ENCODE peak calls at places on chromosomes 12 and 14, in four cellular contexts. One of them, this sample, is unnamed.

GRCh38 chr14:69005432-69006148 is 26.5 kb upstream of the ACTN1 start:
- DNase-seq in K562: no peak
- DNase-seq in tibial nerve: peak
- DNase-seq in A549: peak
- DNase-seq in this sample: peak

GRCh38 chr12:60693019-60693626 is 1097.3 kb downstream of the SLC16A7 start:
- DNase-seq in K562: no peak
- DNase-seq in tibial nerve: no peak
- DNase-seq in A549: no peak
- DNase-seq in this sample: no peak

GRCh38 chr12:2988494-2988893 is 29.3 kb downstream of the TEAD4 start:
- DNase-seq in K562: no peak
- DNase-seq in tibial nerve: no peak
- DNase-seq in A549: no peak
- DNase-seq in this sample: no peak

GRCh38 chr12:120224304-120225199 is 23.6 kb upstream of the RPLP0 start:
- DNase-seq in K562: no peak
- DNase-seq in tibial nerve: no peak
- DNase-seq in A549: no peak
- DNase-seq in this sample: no peak

GRCh38 chr12:28879379-28879778 is 269.7 kb upstream of the FAR2 start:
- DNase-seq in K562: no peak
- DNase-seq in tibial nerve: no peak
- DNase-seq in A549: no peak
- DNase-seq in this sample: no peak

GRCh38 chr12:98823012-98823411 is 177.9 kb downstream of the APAF1 start:
- DNase-seq in K562: no peak
- DNase-seq in tibial nerve: no peak
- DNase-seq in A549: no peak
- DNase-seq in this sample: no peak

GRCh38 chr14:87687338-87687876 is 305.6 kb downstream of the GALC start:
- DNase-seq in K562: no peak
- DNase-seq in tibial nerve: no peak
- DNase-seq in A549: no peak
- DNase-seq in this sample: no peak

GRCh38 chr12:80946591-80946990 is 8.9 kb upstream of the LIN7A start:
- DNase-seq in K562: no peak
- DNase-seq in tibial nerve: no peak
- DNase-seq in A549: no peak
- DNase-seq in this sample: no peak

GRCh38 chr12:16350682-16351081 is 3.2 kb downstream of the MGST1 start:
- DNase-seq in K562: no peak
- DNase-seq in tibial nerve: peak
- DNase-seq in A549: peak
- DNase-seq in this sample: peak

GRCh38 chr14:101558739-101559240 is 2.5 kb upstream of the DIO3 start:
- DNase-seq in K562: no peak
- DNase-seq in tibial nerve: no peak
- DNase-seq in A549: no peak
- DNase-seq in this sample: no peak

GRCh38 chr14:101559250-101559623 is 2.1 kb upstream of the DIO3 start:
- DNase-seq in K562: no peak
- DNase-seq in tibial nerve: no peak
- DNase-seq in A549: no peak
- DNase-seq in this sample: no peak

GRCh38 chr14:101560534-101561113 is 671 bp upstream of the DIO3 start:
- DNase-seq in K562: no peak
- DNase-seq in tibial nerve: no peak
- DNase-seq in A549: no peak
- DNase-seq in this sample: no peak

GRCh38 chr14:101561145-101561896 is at the start of gene DIO3:
- DNase-seq in K562: no peak
- DNase-seq in tibial nerve: peak
- DNase-seq in A549: no peak
- DNase-seq in this sample: no peak

DNA sequence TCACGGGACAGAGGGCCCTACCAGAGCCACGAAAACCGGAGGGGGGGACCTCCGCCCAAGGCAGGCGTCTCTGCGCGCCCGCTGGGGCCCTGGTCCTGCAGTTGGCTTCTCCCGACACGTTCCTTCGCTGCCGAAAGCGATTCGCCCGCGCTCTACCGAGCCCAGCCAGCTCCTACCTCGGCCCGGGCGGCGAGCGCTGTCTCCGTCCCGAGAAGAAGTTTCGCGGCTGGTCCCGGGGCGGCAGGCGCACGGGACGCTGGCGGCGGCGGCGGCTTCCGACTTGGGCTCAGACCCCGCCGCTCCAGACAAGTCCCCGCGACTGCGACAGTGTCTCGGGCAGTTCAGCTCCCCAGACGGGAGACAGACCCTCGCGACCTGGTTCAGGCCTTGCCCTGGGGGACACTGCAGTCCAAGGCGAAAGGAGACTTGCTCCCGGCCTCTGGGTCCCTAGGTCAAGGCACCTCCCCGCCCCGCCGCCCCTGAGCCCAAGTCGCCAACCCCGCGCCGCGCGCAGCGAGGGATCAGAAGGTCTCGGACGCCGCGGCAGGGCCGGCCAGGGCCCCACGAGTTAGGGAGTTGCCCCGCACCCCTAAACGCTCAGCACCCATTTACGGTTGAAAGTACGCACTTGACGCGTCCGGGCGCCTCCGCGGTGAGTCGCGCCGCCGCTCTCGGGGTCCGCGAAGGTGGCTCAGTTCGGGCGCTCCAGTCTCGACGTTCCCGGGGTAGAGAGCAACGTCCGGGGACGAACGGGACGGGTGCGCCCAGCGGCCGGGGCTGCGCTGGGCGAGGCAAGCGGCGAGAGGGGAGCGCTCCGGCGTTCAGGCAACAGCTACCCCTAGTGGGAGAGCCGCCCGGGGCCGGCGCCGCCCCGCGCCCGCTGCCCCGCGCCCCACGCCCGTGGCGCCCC is 1.4 kb upstream of the DIO3 start:
- DNase-seq in K562: no peak
- DNase-seq in tibial nerve: no peak
- DNase-seq in A549: no peak
- DNase-seq in this sample: no peak
- H3K4me3 ChIP-seq in K562: no peak
- H3K4me3 ChIP-seq in tibial nerve: peak
- H3K4me3 ChIP-seq in A549: no peak
- H3K4me3 ChIP-seq in this sample: no peak

DNA sequence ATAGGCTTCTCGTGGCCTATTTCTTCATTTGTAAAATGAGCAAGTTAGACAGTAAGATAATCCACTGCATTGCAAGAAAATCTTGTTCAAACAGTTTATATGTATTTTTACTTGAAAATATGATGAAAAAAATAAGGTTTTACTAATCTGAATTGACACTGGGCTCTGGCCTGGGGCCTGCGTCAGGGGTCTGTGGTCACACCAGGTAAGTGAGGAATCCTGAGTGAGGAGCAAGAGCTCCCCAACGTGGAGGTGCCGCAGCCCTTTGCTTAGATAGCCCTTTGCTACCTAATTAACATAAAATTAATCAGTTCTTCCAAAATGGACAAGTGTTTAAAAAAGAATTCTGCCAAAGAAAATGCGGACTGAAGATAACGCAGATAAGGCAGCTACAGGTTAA is 39.1 kb upstream of the STAB2 start:
- DNase-seq in K562: no peak
- DNase-seq in tibial nerve: no peak
- DNase-seq in A549: no peak
- DNase-seq in this sample: no peak
- TF ChIP-seq CTCF in K562: no peak
- TF ChIP-seq CTCF in tibial nerve: no peak
- TF ChIP-seq CTCF in A549: no peak
- TF ChIP-seq CTCF in this sample: no peak

GRCh38 chr14:20632448-20632830 is 9.1 kb downstream of the OR6S1 start:
- DNase-seq in K562: no peak
- DNase-seq in tibial nerve: no peak
- DNase-seq in A549: no peak
- DNase-seq in this sample: no peak
- H3K4me3 ChIP-seq in K562: peak
- H3K4me3 ChIP-seq in tibial nerve: peak
- H3K4me3 ChIP-seq in A549: peak
- H3K4me3 ChIP-seq in this sample: peak

DNA sequence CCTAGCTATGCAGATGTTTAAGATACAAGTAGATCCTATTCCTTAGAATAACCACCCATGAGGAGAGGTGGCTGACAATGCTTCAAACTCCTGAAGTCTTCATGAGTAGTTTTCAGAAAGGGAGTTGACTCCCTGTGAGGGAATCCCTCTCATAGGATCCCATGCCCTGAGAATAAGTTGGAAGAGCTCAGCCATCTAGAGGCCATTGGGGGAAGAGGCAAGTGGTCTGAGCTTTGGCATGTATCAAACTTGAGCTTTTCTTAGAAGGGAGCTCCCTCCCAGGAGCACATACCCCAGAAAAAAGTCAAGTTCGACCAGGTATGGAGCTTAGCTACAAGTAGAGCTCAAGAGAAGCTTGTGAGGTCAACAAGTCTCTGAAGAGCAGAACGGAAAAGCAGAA is 165.7 kb upstream of the RBM19 start:
- DNase-seq in K562: no peak
- DNase-seq in tibial nerve: no peak
- DNase-seq in A549: no peak
- DNase-seq in this sample: no peak
- TF ChIP-seq CTCF in K562: peak
- TF ChIP-seq CTCF in tibial nerve: no peak
- TF ChIP-seq CTCF in A549: no peak
- TF ChIP-seq CTCF in this sample: no peak

GRCh38 chr14:105549481-105549880 is 23.1 kb downstream of the TMEM121 start:
- DNase-seq in K562: no peak
- DNase-seq in tibial nerve: no peak
- DNase-seq in A549: no peak
- DNase-seq in this sample: no peak

DNA sequence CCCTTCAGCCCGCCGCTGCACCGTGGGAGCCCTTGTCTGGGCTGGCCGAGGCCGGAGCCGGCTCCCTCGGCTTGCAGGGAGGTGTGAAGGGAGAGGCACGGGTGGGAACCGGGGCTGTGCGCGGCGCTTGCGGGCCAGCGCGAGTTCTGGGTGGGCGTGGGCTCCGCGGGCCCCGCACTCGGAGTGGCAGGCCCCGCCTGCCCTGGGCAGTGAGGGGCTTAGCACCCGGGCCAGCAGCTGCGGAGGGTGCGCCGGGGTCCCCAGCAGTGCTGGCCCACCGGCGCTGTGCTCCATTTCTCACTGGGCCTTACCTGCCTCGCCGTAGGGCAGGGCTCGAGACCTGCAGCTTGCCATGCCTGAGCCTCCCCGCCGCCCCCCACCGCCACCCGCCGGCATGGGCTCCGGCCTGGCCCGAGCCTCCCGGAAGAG is 21.4 kb downstream of the TMEM121 start:
- DNase-seq in K562: no peak
- DNase-seq in tibial nerve: no peak
- DNase-seq in A549: no peak
- DNase-seq in this sample: no peak
- H3K4me3 ChIP-seq in K562: no peak
- H3K4me3 ChIP-seq in tibial nerve: no peak
- H3K4me3 ChIP-seq in A549: no peak
- H3K4me3 ChIP-seq in this sample: no peak

GRCh38 chr12:93990832-93991748 is 157.3 kb upstream of the PLXNC1 start:
- DNase-seq in K562: peak
- DNase-seq in tibial nerve: no peak
- DNase-seq in A549: no peak
- DNase-seq in this sample: no peak
- TF ChIP-seq CTCF in K562: peak
- TF ChIP-seq CTCF in tibial nerve: no peak
- TF ChIP-seq CTCF in A549: no peak
- TF ChIP-seq CTCF in this sample: peak

GRCh38 chr12:77060883-77061240 is 4.5 kb downstream of the E2F7 start:
- DNase-seq in K562: no peak
- DNase-seq in tibial nerve: no peak
- DNase-seq in A549: no peak
- DNase-seq in this sample: no peak

GRCh38 chr12:77062846-77063461 is 2.4 kb downstream of the E2F7 start:
- DNase-seq in K562: no peak
- DNase-seq in tibial nerve: no peak
- DNase-seq in A549: no peak
- DNase-seq in this sample: no peak

GRCh38 chr12:77062396-77062795 is 3.0 kb downstream of the E2F7 start:
- DNase-seq in K562: no peak
- DNase-seq in tibial nerve: no peak
- DNase-seq in A549: no peak
- DNase-seq in this sample: no peak

GRCh38 chr12:77058740-77059139 is 6.6 kb downstream of the E2F7 start:
- DNase-seq in K562: no peak
- DNase-seq in tibial nerve: no peak
- DNase-seq in A549: no peak
- DNase-seq in this sample: no peak

GRCh38 chr12:77060136-77060882 is 5.1 kb downstream of the E2F7 start:
- DNase-seq in K562: no peak
- DNase-seq in tibial nerve: no peak
- DNase-seq in A549: no peak
- DNase-seq in this sample: no peak
- H3K4me3 ChIP-seq in K562: no peak
- H3K4me3 ChIP-seq in tibial nerve: no peak
- H3K4me3 ChIP-seq in A549: no peak
- H3K4me3 ChIP-seq in this sample: no peak

GRCh38 chr12:50181691-50182090 is 14.5 kb upstream of the CERS5 start:
- DNase-seq in K562: no peak
- DNase-seq in tibial nerve: no peak
- DNase-seq in A549: no peak
- DNase-seq in this sample: no peak

GRCh38 chr12:50185496-50185895 is 18.3 kb upstream of the CERS5 start:
- DNase-seq in K562: no peak
- DNase-seq in tibial nerve: no peak
- DNase-seq in A549: no peak
- DNase-seq in this sample: no peak

GRCh38 chr12:50184261-50184660 is 17.1 kb upstream of the CERS5 start:
- DNase-seq in K562: no peak
- DNase-seq in tibial nerve: no peak
- DNase-seq in A549: no peak
- DNase-seq in this sample: no peak

GRCh38 chr12:50185975-50186663 is 18.9 kb upstream of the CERS5 start:
- DNase-seq in K562: no peak
- DNase-seq in tibial nerve: no peak
- DNase-seq in A549: no peak
- DNase-seq in this sample: no peak

DNA sequence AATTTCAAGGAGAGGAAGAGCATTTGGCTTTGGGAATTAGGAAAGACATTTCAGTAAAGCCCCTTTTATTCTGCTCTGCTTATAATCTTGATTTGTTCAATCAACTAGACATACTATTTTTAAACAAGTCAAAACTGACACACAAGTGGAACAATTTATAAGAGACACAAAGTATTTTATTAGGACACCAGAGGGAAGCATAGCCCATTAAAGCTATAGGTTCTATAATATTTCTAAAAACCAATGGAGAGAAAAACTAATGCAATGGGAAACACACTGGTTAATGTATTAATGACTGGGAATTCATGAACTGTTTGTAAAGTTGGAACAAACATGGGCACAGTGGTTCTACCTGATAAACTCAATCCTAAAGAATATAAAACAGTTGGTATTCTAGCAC is 15.3 kb upstream of the CERS5 start:
- DNase-seq in K562: no peak
- DNase-seq in tibial nerve: no peak
- DNase-seq in A549: no peak
- DNase-seq in this sample: no peak
- TF ChIP-seq CTCF in K562: peak
- TF ChIP-seq CTCF in tibial nerve: no peak
- TF ChIP-seq CTCF in A549: peak
- TF ChIP-seq CTCF in this sample: no peak

This sample was measured in epithelial cell of proximal tubule.